ENCODE peak calls at places on chromosomes 6 and 20, in five cellular contexts. One of them, this sample, is unnamed.

GRCh38 chr20:45095753-45096371 is 5.1 kb downstream of the KCNS1 start:
- DNase-seq in T-helper 17 cell: peak
- DNase-seq in amniotic stem cell: peak
- DNase-seq in progenitor cell of endocrine pancreas: no peak
- DNase-seq in CD4-positive, alpha-beta T cell: peak
- DNase-seq in this sample: peak

GRCh38 chr6:139161169-139161568 is 26.3 kb downstream of the HECA start:
- DNase-seq in amniotic stem cell: no peak
- DNase-seq in T-helper 17 cell: peak
- DNase-seq in CD4-positive, alpha-beta T cell: peak
- DNase-seq in progenitor cell of endocrine pancreas: no peak
- DNase-seq in this sample: no peak

GRCh38 chr6:139068846-139069245 is 40.3 kb downstream of the ABRACL start:
- DNase-seq in T-helper 17 cell: no peak
- DNase-seq in amniotic stem cell: no peak
- DNase-seq in CD4-positive, alpha-beta T cell: no peak
- DNase-seq in progenitor cell of endocrine pancreas: no peak
- DNase-seq in this sample: no peak

GRCh38 chr6:4879724-4880372 is 103.6 kb downstream of the CDYL start:
- DNase-seq in CD4-positive, alpha-beta T cell: no peak
- DNase-seq in amniotic stem cell: no peak
- DNase-seq in T-helper 17 cell: no peak
- DNase-seq in progenitor cell of endocrine pancreas: no peak
- DNase-seq in this sample: no peak

GRCh38 chr6:21393426-21394165 is 200.0 kb upstream of the SOX4 start:
- DNase-seq in progenitor cell of endocrine pancreas: no peak
- DNase-seq in amniotic stem cell: no peak
- DNase-seq in CD4-positive, alpha-beta T cell: no peak
- DNase-seq in T-helper 17 cell: no peak
- DNase-seq in this sample: no peak

GRCh38 chr6:148166339-148166949 is 176.2 kb upstream of the SASH1 start:
- DNase-seq in CD4-positive, alpha-beta T cell: no peak
- DNase-seq in amniotic stem cell: peak
- DNase-seq in progenitor cell of endocrine pancreas: no peak
- DNase-seq in T-helper 17 cell: no peak
- DNase-seq in this sample: no peak

GRCh38 chr6:47057830-47058540 is 15.9 kb upstream of the ADGRF1 start:
- DNase-seq in progenitor cell of endocrine pancreas: no peak
- DNase-seq in amniotic stem cell: no peak
- DNase-seq in T-helper 17 cell: no peak
- DNase-seq in CD4-positive, alpha-beta T cell: no peak
- DNase-seq in this sample: no peak

GRCh38 chr6:917296-917695 is 224.4 kb upstream of the EXOC2 start:
- DNase-seq in progenitor cell of endocrine pancreas: no peak
- DNase-seq in T-helper 17 cell: no peak
- DNase-seq in amniotic stem cell: no peak
- DNase-seq in CD4-positive, alpha-beta T cell: no peak
- DNase-seq in this sample: no peak

GRCh38 chr6:43856005-43856765 is 86.2 kb downstream of the VEGFA start:
- DNase-seq in T-helper 17 cell: no peak
- DNase-seq in progenitor cell of endocrine pancreas: peak
- DNase-seq in CD4-positive, alpha-beta T cell: no peak
- DNase-seq in amniotic stem cell: no peak
- DNase-seq in this sample: no peak

GRCh38 chr6:42071881-42072583 is 21.7 kb downstream of the TAF8 start:
- DNase-seq in amniotic stem cell: no peak
- DNase-seq in progenitor cell of endocrine pancreas: no peak
- DNase-seq in CD4-positive, alpha-beta T cell: no peak
- DNase-seq in T-helper 17 cell: no peak
- DNase-seq in this sample: no peak

GRCh38 chr6:35719830-35720733 is 16.8 kb upstream of the ARMC12 start:
- DNase-seq in T-helper 17 cell: no peak
- DNase-seq in amniotic stem cell: no peak
- DNase-seq in progenitor cell of endocrine pancreas: no peak
- DNase-seq in CD4-positive, alpha-beta T cell: peak
- DNase-seq in this sample: peak

GRCh38 chr6:165835410-165835851 is 172.4 kb upstream of the PDE10A start:
- DNase-seq in amniotic stem cell: no peak
- DNase-seq in T-helper 17 cell: no peak
- DNase-seq in progenitor cell of endocrine pancreas: no peak
- DNase-seq in CD4-positive, alpha-beta T cell: no peak
- DNase-seq in this sample: no peak

GRCh38 chr6:45084257-45084656 is 243.9 kb upstream of the RUNX2 start:
- DNase-seq in amniotic stem cell: no peak
- DNase-seq in progenitor cell of endocrine pancreas: no peak
- DNase-seq in CD4-positive, alpha-beta T cell: no peak
- DNase-seq in T-helper 17 cell: no peak
- DNase-seq in this sample: no peak

GRCh38 chr20:44026932-44027685 is 112.5 kb downstream of the TOX2 start:
- DNase-seq in amniotic stem cell: no peak
- DNase-seq in CD4-positive, alpha-beta T cell: no peak
- DNase-seq in T-helper 17 cell: no peak
- DNase-seq in progenitor cell of endocrine pancreas: no peak
- DNase-seq in this sample: no peak